ENCODE peak calls at places on chromosomes 16 and 17, in nine cellular contexts. One of them, this sample, is unnamed.

GRCh38 chr16:53090591-53091507 is 36.1 kb downstream of the CHD9 start:
- DNase-seq in upper lobe of left lung: peak; percentile 88
- DNase-seq in stomach: peak; percentile 71
- DNase-seq in K562: no peak
- DNase-seq in lower leg skin: peak; percentile 95
- DNase-seq in IMR-90: peak; percentile 98
- DNase-seq in A549: no peak
- DNase-seq in NB4: peak; percentile 90
- DNase-seq in ovary: peak; percentile 95
- DNase-seq in this sample: peak; percentile 96

GRCh38 chr17:66347661-66348604 is 45.5 kb downstream of the PRKCA start:
- DNase-seq in ovary: no peak
- DNase-seq in A549: peak; percentile 57
- DNase-seq in NB4: no peak
- DNase-seq in lower leg skin: no peak
- DNase-seq in upper lobe of left lung: peak; percentile 68
- DNase-seq in stomach: no peak
- DNase-seq in IMR-90: peak; percentile 54
- DNase-seq in K562: peak; percentile 66
- DNase-seq in this sample: no peak

GRCh38 chr16:11788914-11789313 is 8.1 kb downstream of the ZC3H7A start:
- DNase-seq in upper lobe of left lung: no peak
- DNase-seq in stomach: no peak
- DNase-seq in A549: no peak
- DNase-seq in ovary: no peak
- DNase-seq in K562: no peak
- DNase-seq in IMR-90: no peak
- DNase-seq in NB4: no peak
- DNase-seq in lower leg skin: no peak
- DNase-seq in this sample: no peak

GRCh38 chr16:565420-566330 is 1.1 kb upstream of the NHLRC4 start:
- DNase-seq in ovary: peak; percentile 79
- DNase-seq in upper lobe of left lung: no peak
- DNase-seq in NB4: peak; percentile 30
- DNase-seq in K562: no peak
- DNase-seq in stomach: no peak
- DNase-seq in IMR-90: peak; percentile 3
- DNase-seq in A549: no peak
- DNase-seq in lower leg skin: no peak
- DNase-seq in this sample: peak; percentile 74

GRCh38 chr16:26269663-26270062 is 577.9 kb downstream of the HS3ST4 start:
- DNase-seq in lower leg skin: no peak
- DNase-seq in A549: no peak
- DNase-seq in K562: no peak
- DNase-seq in ovary: no peak
- DNase-seq in stomach: no peak
- DNase-seq in NB4: peak; percentile 9
- DNase-seq in IMR-90: no peak
- DNase-seq in upper lobe of left lung: no peak
- DNase-seq in this sample: no peak

GRCh38 chr16:89841275-89841674 is 13.0 kb downstream of the SPIRE2 start:
- DNase-seq in stomach: no peak
- DNase-seq in A549: no peak
- DNase-seq in NB4: peak; percentile 40
- DNase-seq in ovary: no peak
- DNase-seq in lower leg skin: no peak
- DNase-seq in K562: no peak
- DNase-seq in upper lobe of left lung: no peak
- DNase-seq in IMR-90: no peak
- DNase-seq in this sample: no peak

GRCh38 chr17:16215965-16216316 is 607 bp upstream of the NCOR1 start:
- DNase-seq in upper lobe of left lung: peak; percentile 53
- DNase-seq in NB4: peak; percentile 96
- DNase-seq in stomach: no peak
- DNase-seq in lower leg skin: no peak
- DNase-seq in K562: peak; percentile 69
- DNase-seq in A549: no peak
- DNase-seq in ovary: no peak
- DNase-seq in IMR-90: no peak
- DNase-seq in this sample: no peak

GRCh38 chr16:82700541-82701240 is 73.9 kb downstream of the CDH13 start:
- DNase-seq in NB4: peak; percentile 42
- DNase-seq in stomach: no peak
- DNase-seq in upper lobe of left lung: no peak
- DNase-seq in K562: no peak
- DNase-seq in A549: no peak
- DNase-seq in IMR-90: peak; percentile 78
- DNase-seq in ovary: no peak
- DNase-seq in lower leg skin: no peak
- DNase-seq in this sample: no peak

GRCh38 chr17:55641559-55642160 is 81.0 kb downstream of the TMEM100 start:
- DNase-seq in stomach: peak; percentile 49
- DNase-seq in ovary: peak; percentile 88
- DNase-seq in upper lobe of left lung: peak; percentile 74
- DNase-seq in IMR-90: peak; percentile 63
- DNase-seq in K562: peak; percentile 70
- DNase-seq in lower leg skin: peak; percentile 44
- DNase-seq in NB4: peak; percentile 74
- DNase-seq in A549: peak; percentile 73
- DNase-seq in this sample: peak; percentile 61

GRCh38 chr17:50637829-50638571 is 3.3 kb downstream of the ABCC3 start:
- DNase-seq in K562: no peak
- DNase-seq in lower leg skin: no peak
- DNase-seq in stomach: no peak
- DNase-seq in NB4: no peak
- DNase-seq in upper lobe of left lung: no peak
- DNase-seq in A549: no peak
- DNase-seq in IMR-90: no peak
- DNase-seq in ovary: peak; percentile 9
- DNase-seq in this sample: no peak

GRCh38 chr17:52420555-52421078 is 262.1 kb upstream of the CA10 start:
- DNase-seq in stomach: no peak
- DNase-seq in K562: no peak
- DNase-seq in ovary: no peak
- DNase-seq in NB4: no peak
- DNase-seq in IMR-90: no peak
- DNase-seq in lower leg skin: no peak
- DNase-seq in upper lobe of left lung: no peak
- DNase-seq in A549: no peak
- DNase-seq in this sample: no peak

GRCh38 chr17:78276098-78276497 is 44.7 kb downstream of the TMEM235 start:
- DNase-seq in A549: no peak
- DNase-seq in IMR-90: no peak
- DNase-seq in K562: no peak
- DNase-seq in ovary: no peak
- DNase-seq in NB4: no peak
- DNase-seq in stomach: no peak
- DNase-seq in lower leg skin: no peak
- DNase-seq in upper lobe of left lung: no peak
- DNase-seq in this sample: no peak

GRCh38 chr16:67429799-67430503 is 970 bp upstream of the HSD11B2 start:
- DNase-seq in lower leg skin: no peak
- DNase-seq in ovary: no peak
- DNase-seq in upper lobe of left lung: no peak
- DNase-seq in A549: no peak
- DNase-seq in NB4: no peak
- DNase-seq in stomach: no peak
- DNase-seq in K562: no peak
- DNase-seq in IMR-90: no peak
- DNase-seq in this sample: no peak

GRCh38 chr16:67431077-67431804 is at the start of gene HSD11B2:
- DNase-seq in ovary: peak; percentile 63
- DNase-seq in NB4: peak; percentile 41
- DNase-seq in lower leg skin: no peak
- DNase-seq in stomach: peak; percentile 71
- DNase-seq in upper lobe of left lung: peak; percentile 63
- DNase-seq in IMR-90: peak; percentile 45
- DNase-seq in K562: peak; percentile 66
- DNase-seq in A549: peak; percentile 62
- DNase-seq in this sample: peak; percentile 41

GRCh38 chr16:67428146-67428731 is 2.7 kb upstream of the HSD11B2 start:
- DNase-seq in ovary: peak; percentile 87
- DNase-seq in K562: peak; percentile 83
- DNase-seq in A549: peak; percentile 67
- DNase-seq in IMR-90: peak; percentile 47
- DNase-seq in NB4: peak; percentile 74
- DNase-seq in upper lobe of left lung: peak; percentile 83
- DNase-seq in lower leg skin: no peak
- DNase-seq in stomach: peak; percentile 85
- DNase-seq in this sample: peak; percentile 83

GRCh38 chr16:67430504-67431076 is 331 bp upstream of the HSD11B2 start:
- DNase-seq in lower leg skin: no peak
- DNase-seq in K562: no peak
- DNase-seq in A549: no peak
- DNase-seq in NB4: no peak
- DNase-seq in upper lobe of left lung: no peak
- DNase-seq in IMR-90: no peak
- DNase-seq in stomach: peak; percentile 65
- DNase-seq in ovary: no peak
- DNase-seq in this sample: no peak

DNA sequence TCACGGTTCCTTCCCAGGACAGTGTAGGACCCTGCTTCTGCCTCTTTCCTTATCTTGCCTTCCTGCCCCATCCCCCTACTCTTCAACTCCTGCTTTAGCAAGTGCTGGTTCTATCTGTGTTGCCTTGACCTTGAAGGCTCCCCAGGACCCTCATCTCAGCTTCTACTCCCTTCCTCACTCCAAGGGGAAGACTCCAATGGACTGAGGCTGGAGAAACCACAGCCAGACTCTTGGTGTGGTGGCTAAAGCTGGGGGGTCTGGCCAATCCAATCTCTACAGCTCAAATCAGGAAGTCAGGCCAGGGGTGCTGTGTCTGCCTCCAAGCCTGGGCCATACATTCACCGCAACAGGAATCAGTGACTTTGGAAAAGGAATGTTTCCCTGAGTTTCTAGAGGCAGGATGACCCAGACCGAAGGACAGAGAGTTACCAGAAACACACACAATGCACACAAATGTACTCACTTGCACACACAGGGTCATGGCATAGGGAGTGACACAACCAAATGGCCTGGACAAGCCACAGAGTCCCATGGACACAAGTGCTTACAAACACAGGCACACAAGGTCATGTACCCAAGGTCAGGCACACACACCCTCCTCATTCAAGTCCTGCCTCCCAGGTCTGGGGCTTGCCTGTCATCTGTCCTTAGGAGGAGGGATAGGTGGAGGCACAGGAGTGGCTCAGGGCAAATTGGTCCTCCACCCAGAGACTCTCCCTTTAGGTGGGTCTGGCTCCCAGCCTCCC is 1.7 kb upstream of the HSD11B2 start:
- DNase-seq in ovary: no peak
- DNase-seq in A549: no peak
- DNase-seq in IMR-90: no peak
- DNase-seq in lower leg skin: no peak
- DNase-seq in NB4: no peak
- DNase-seq in K562: no peak
- DNase-seq in stomach: peak; percentile 40
- DNase-seq in upper lobe of left lung: no peak
- DNase-seq in this sample: no peak
- TF ChIP-seq POLR2A in ovary: no peak
- TF ChIP-seq POLR2A in A549: no peak
- TF ChIP-seq POLR2A in IMR-90: no peak
- TF ChIP-seq POLR2A in lower leg skin: no peak
- TF ChIP-seq POLR2A in NB4: no peak
- TF ChIP-seq POLR2A in K562: no peak
- TF ChIP-seq POLR2A in stomach: no peak
- TF ChIP-seq POLR2A in upper lobe of left lung: no peak
- TF ChIP-seq POLR2A in this sample: no peak

DNA sequence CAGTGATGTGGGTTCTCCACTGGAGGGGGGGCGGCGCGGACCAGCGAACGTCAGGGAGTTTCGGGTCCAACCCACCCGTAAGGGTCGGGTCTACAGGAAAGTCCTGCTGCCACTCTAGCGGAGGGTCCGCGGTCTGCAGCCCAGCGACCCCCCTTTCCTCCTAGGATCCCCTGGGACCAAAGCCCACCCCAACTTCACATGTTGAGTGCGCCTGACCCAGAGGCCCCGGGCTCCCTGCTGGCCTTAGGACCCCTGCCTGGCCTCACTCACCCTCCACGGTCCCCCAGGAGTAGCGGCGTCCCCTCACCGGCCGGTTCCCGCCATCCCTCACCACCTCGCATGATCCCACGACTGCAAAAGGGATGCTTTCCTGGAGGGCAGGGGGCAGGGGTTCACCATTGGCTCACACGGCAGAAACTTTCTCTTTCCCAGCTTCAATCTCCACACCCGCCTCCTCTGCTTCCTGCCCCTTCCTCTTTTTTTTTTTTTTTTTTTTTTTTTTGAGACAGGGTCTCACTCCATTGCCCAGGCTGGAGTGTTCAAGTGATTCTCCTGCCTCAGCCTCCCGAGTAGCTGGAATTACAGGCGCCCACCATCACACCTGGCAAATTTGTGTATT is 3.1 kb downstream of the SEPTIN1 start:
- DNase-seq in lower leg skin: no peak
- DNase-seq in K562: no peak
- DNase-seq in A549: no peak
- DNase-seq in IMR-90: no peak
- DNase-seq in NB4: no peak
- DNase-seq in ovary: no peak
- DNase-seq in upper lobe of left lung: no peak
- DNase-seq in stomach: no peak
- DNase-seq in this sample: no peak
- TF ChIP-seq CTCF in lower leg skin: no peak
- TF ChIP-seq CTCF in K562: no peak
- TF ChIP-seq CTCF in A549: no peak
- TF ChIP-seq CTCF in IMR-90: no peak
- TF ChIP-seq CTCF in NB4: no peak
- TF ChIP-seq CTCF in ovary: no peak
- TF ChIP-seq CTCF in upper lobe of left lung: no peak
- TF ChIP-seq CTCF in stomach: no peak
- TF ChIP-seq CTCF in this sample: peak; percentile 22

GRCh38 chr17:7915611-7916382 is at the start of gene RNF227:
- DNase-seq in NB4: peak; percentile 92
- DNase-seq in A549: peak; percentile 94
- DNase-seq in stomach: peak; percentile 91
- DNase-seq in lower leg skin: peak; percentile 88
- DNase-seq in ovary: peak; percentile 96
- DNase-seq in upper lobe of left lung: peak; percentile 93
- DNase-seq in K562: peak; percentile 92
- DNase-seq in IMR-90: peak; percentile 96
- DNase-seq in this sample: peak; percentile 92
- TF ChIP-seq POLR2A in NB4: no peak
- TF ChIP-seq POLR2A in A549: peak; percentile 86
- TF ChIP-seq POLR2A in stomach: no peak
- TF ChIP-seq POLR2A in lower leg skin: no peak
- TF ChIP-seq POLR2A in ovary: peak; percentile 58
- TF ChIP-seq POLR2A in upper lobe of left lung: no peak
- TF ChIP-seq POLR2A in K562: peak; percentile 70
- TF ChIP-seq POLR2A in IMR-90: peak; percentile 71
- TF ChIP-seq POLR2A in this sample: no peak

DNA sequence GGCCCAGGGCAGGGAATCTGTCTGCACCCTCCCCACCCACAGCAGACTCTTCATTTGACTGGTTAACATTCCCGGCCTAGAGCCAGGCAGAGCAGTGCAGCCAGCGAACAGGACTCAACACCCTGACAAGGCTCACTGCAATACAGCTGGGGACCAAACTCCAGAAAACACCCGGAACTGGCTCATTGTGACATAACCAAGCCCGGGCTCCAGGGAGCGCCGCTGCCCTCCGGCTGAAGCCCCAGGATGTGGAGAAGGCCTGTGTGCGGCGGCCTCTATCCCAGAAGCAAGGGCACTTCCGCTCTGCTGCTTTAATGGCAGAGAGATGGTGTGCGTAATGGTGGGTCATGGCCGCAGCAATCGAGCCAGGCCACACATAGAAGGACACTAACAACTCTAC is 18.2 kb downstream of the KLHDC4 start:
- DNase-seq in A549: no peak
- DNase-seq in ovary: no peak
- DNase-seq in upper lobe of left lung: no peak
- DNase-seq in IMR-90: no peak
- DNase-seq in K562: no peak
- DNase-seq in stomach: no peak
- DNase-seq in lower leg skin: no peak
- DNase-seq in NB4: no peak
- DNase-seq in this sample: no peak
- TF ChIP-seq CTCF in A549: no peak
- TF ChIP-seq CTCF in ovary: no peak
- TF ChIP-seq CTCF in upper lobe of left lung: no peak
- TF ChIP-seq CTCF in IMR-90: no peak
- TF ChIP-seq CTCF in K562: peak; percentile 40
- TF ChIP-seq CTCF in stomach: no peak
- TF ChIP-seq CTCF in lower leg skin: no peak
- TF ChIP-seq CTCF in NB4: no peak
- TF ChIP-seq CTCF in this sample: no peak

This sample was measured in breast epithelium.